ENCODE peak calls at places on chromosome 4, in ten cellular contexts. T is lung; U is effector memory CD4-positive, alpha-beta T cell; N is testis; V is GM23248; W is lower lobe of right lung; Q is left ventricle myocardium inferior; O is neuronal stem cell; M is mesendoderm; B is heart left ventricle. S is an unnamed sample.

GRCh38 chr4:48341776-48342558 is 638 bp downstream of the SLAIN2 start:
- DNase-seq in V (peak; percentile 72), U (no peak), B (peak; percentile 59), T (peak; percentile 62), O (peak; percentile 61), W (peak; percentile 71), N (peak; percentile 45), M (peak; percentile 74), Q (peak; percentile 57), S (no peak)

GRCh38 chr4:148857234-148857972 is 415.2 kb upstream of the NR3C2 start:
- DNase-seq in B (no peak), N (no peak), M (no peak), V (no peak), T (no peak), U (no peak), Q (no peak), O (no peak), W (no peak), S (peak; percentile 55)

GRCh38 chr4:76689079-76689817 is 208.7 kb downstream of the SOWAHB start:
- DNase-seq in M (peak; percentile 84), B (peak; percentile 41), U (no peak), O (peak; percentile 63), V (peak; percentile 78), N (peak; percentile 38), T (no peak), Q (peak; percentile 40), W (peak; percentile 62), S (no peak)

GRCh38 chr4:61200195-61200990 is at the start of gene ADGRL3:
- DNase-seq in T (no peak), U (no peak), O (peak; percentile 83), V (peak; percentile 9), B (peak; percentile 47), Q (peak; percentile 45), W (peak; percentile 47), N (peak; percentile 63), M (peak; percentile 94), S (peak; percentile 44)

GRCh38 chr4:55161739-55162138 is 36.3 kb upstream of the KDR start:
- DNase-seq in U (no peak), T (no peak), W (no peak), Q (no peak), O (no peak), M (no peak), B (no peak), N (no peak), V (no peak), S (no peak)

GRCh38 chr4:16110906-16111305 is 27.1 kb upstream of the PROM1 start:
- DNase-seq in V (no peak), U (no peak), N (no peak), Q (no peak), O (no peak), T (peak; percentile 2), B (no peak), W (no peak), M (no peak), S (no peak)

GRCh38 chr4:164621886-164622521 is 131.9 kb upstream of the SMIM31 start:
- DNase-seq in N (no peak), T (no peak), U (no peak), V (peak; percentile 8), W (no peak), B (no peak), M (no peak), Q (no peak), O (no peak), S (peak; percentile 31)

GRCh38 chr4:95283320-95283719 is 265.5 kb downstream of the UNC5C start:
- DNase-seq in T (no peak), M (no peak), O (no peak), U (no peak), V (no peak), B (no peak), Q (no peak), N (no peak), W (no peak), S (no peak)

GRCh38 chr4:173025131-173025530 is 143.5 kb upstream of the GALNT7 start:
- DNase-seq in W (no peak), Q (no peak), U (no peak), M (peak; percentile 95), V (peak; percentile 77), T (peak; percentile 43), B (peak; percentile 57), N (peak; percentile 83), O (peak; percentile 50), S (peak; percentile 62)

GRCh38 chr4:21470531-21470930 is 478.0 kb downstream of the KCNIP4 start:
- DNase-seq in V (peak; percentile 69), Q (no peak), B (no peak), M (no peak), N (no peak), T (no peak), W (no peak), U (no peak), O (no peak), S (peak; percentile 58)

GRCh38 chr4:14583752-14584151 is 418.5 kb upstream of the CPEB2 start:
- DNase-seq in B (no peak), N (no peak), O (no peak), W (no peak), Q (no peak), V (no peak), M (no peak), U (no peak), T (no peak), S (no peak)

GRCh38 chr4:74423101-74423500 is 21.8 kb upstream of the AREG start:
- DNase-seq in T (no peak), Q (peak; percentile 51), V (peak; percentile 70), M (no peak), O (no peak), B (peak; percentile 60), N (peak; percentile 43), U (no peak), W (no peak), S (peak; percentile 46)

GRCh38 chr4:115292320-115293092 is 179.1 kb upstream of the NDST4 start:
- DNase-seq in V (no peak), N (no peak), B (no peak), U (no peak), O (no peak), Q (no peak), M (no peak), T (no peak), W (no peak), S (no peak)

GRCh38 chr4:7190668-7191545 is 1.4 kb upstream of the SORCS2 start:
- DNase-seq in Q (no peak), U (no peak), N (peak; percentile 65), V (no peak), T (no peak), M (no peak), W (peak; percentile 10), B (no peak), O (no peak), S (no peak)

GRCh38 chr4:99394913-99395312 is 40.2 kb downstream of the ADH7 start:
- DNase-seq in Q (no peak), M (no peak), W (no peak), N (no peak), T (no peak), O (no peak), V (peak; percentile 71), B (no peak), U (no peak), S (peak; percentile 56)

GRCh38 chr4:119204898-119205297 is 7.6 kb upstream of the USP53 start:
- DNase-seq in U (no peak), Q (no peak), B (no peak), M (no peak), N (no peak), T (no peak), O (no peak), V (no peak), W (no peak), S (no peak)

GRCh38 chr4:138736362-138736761 is 279.2 kb upstream of the NOCT start:
- DNase-seq in N (no peak), M (no peak), U (no peak), T (no peak), Q (no peak), V (peak; percentile 78), B (no peak), O (no peak), W (no peak), S (peak; percentile 37)

GRCh38 chr4:86939737-86940141 is 4.9 kb downstream of the AFF1 start:
- DNase-seq in B (no peak), Q (no peak), M (no peak), W (no peak), N (no peak), T (no peak), O (no peak), U (no peak), V (no peak), S (peak; percentile 32)

DNA sequence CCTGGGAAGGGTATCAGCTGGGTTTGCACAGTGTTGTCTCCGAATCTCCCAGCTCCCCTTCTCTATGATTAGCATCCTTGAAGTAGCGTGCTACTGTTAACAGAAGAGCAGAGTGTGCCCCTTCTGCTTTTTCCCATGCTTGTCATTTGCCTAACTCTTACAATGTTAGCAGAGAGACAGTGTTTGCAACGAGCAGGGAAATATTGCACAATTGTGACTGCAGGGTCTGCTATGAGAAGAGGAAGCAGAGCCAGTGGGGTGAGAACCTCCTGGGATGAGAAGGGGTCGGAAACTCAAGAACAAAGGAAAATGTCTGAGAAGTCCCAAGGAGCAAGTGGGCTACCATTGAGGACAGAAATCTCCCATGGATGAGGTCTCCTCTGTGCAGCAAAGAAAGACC is 7.8 kb upstream of the CHRNA9 start:
- DNase-seq in N (no peak), U (no peak), M (no peak), Q (no peak), O (no peak), T (no peak), B (no peak), W (no peak), V (no peak), S (no peak)
- H3K4me1 ChIP-seq in N (no peaks in the 10 kb centered on the region), U (no peaks in the 10 kb centered on the region), M (no peaks in the 10 kb centered on the region), Q (no peaks in the 10 kb centered on the region), O (peaks cover 3% of the 10 kb centered on the region), T (no peaks in the 10 kb centered on the region), B (no peaks in the 10 kb centered on the region), W (peaks cover 3% of the 10 kb centered on the region), V (no peaks in the 10 kb centered on the region), S (no peaks in the 10 kb centered on the region)

GRCh38 chr4:38333219-38333618 is 330.8 kb upstream of the KLF3 start:
- DNase-seq in T (no peak), W (no peak), O (no peak), N (no peak), V (no peak), Q (no peak), B (no peak), U (no peak), M (no peak), S (no peak)
- H3K4me1 ChIP-seq in T (no peaks in the 10 kb centered on the region), W (no peaks in the 10 kb centered on the region), O (peaks cover 5% of the 10 kb centered on the region), N (no peaks in the 10 kb centered on the region), V (peaks cover 3% of the 10 kb centered on the region), Q (peaks cover 20% of the 10 kb centered on the region), B (peaks cover 9% of the 10 kb centered on the region), U (peaks cover 15% of the 10 kb centered on the region), M (peaks cover 4% of the 10 kb centered on the region), S (no peaks in the 10 kb centered on the region)

DNA sequence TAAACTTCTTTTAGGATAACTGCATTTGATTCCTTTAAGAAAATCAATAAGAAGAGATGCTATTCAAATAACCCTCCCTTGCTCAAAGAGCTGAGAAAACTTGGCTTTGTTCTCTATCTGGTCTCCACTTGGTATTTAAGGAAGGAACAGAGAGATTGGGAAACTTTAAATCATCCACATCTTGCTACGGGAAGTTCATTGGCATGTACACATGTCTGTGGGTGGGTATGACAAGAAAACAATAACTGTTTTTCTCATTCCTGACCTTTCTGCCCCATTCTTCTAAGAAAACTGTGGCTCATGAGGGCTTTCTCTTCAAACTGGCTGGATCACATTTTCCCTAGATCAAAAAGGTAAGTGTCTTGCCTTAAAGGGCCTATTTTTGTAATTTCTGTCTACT is 6.0 kb downstream of the SEL1L3 start:
- DNase-seq in B (no peak), U (no peak), W (no peak), M (no peak), N (no peak), V (peak; percentile 45), Q (no peak), O (no peak), T (no peak), S (no peak)
- H3K4me1 ChIP-seq in B (peaks cover 20% of the 10 kb centered on the region), U (peaks cover 46% of the 10 kb centered on the region), W (peaks cover 65% of the 10 kb centered on the region), M (no peaks in the 10 kb centered on the region), N (no peaks in the 10 kb centered on the region), V (peaks cover 31% of the 10 kb centered on the region), Q (peaks cover 35% of the 10 kb centered on the region), O (peaks cover 8% of the 10 kb centered on the region), T (peaks cover 23% of the 10 kb centered on the region), S (peaks cover 5% of the 10 kb centered on the region)

GRCh38 chr4:156778606-156779005 is 193.0 kb downstream of the PDGFC start:
- DNase-seq in W (no peak), N (no peak), V (peak; percentile 75), U (no peak), Q (no peak), B (no peak), O (no peak), T (no peak), M (no peak), S (peak; percentile 71)
- H3K4me1 ChIP-seq in W (no peaks in the 10 kb centered on the region), N (no peaks in the 10 kb centered on the region), V (peaks cover 77% of the 10 kb centered on the region), U (no peaks in the 10 kb centered on the region), Q (peaks cover 24% of the 10 kb centered on the region), B (peaks cover 5% of the 10 kb centered on the region), O (peaks cover 5% of the 10 kb centered on the region), T (no peaks in the 10 kb centered on the region), M (no peaks in the 10 kb centered on the region), S (peaks cover 75% of the 10 kb centered on the region)